ENCODE peak calls at places on chromosomes 3 and 15, in five cellular contexts. E, N, A, Q and Z are unnamed samples.

GRCh38 chr15:90890839-90891238 is 6.5 kb downstream of the FES start:
- DNase-seq in A (no peak), N (no peak), Q (no peak), E (no peak), Z (no peak)

GRCh38 chr3:183987014-183987600 is 30.6 kb downstream of the ABCC5 start:
- DNase-seq in Q (peak), A (no peak), E (no peak), N (no peak), Z (no peak)

GRCh38 chr3:20343790-20344189 is 157.8 kb upstream of the SGO1 start:
- DNase-seq in N (no peak), A (no peak), E (no peak), Q (no peak), Z (no peak)

GRCh38 chr3:24087469-24087868 is 142.4 kb downstream of the NR1D2 start:
- DNase-seq in E (no peak), A (no peak), N (no peak), Q (no peak), Z (no peak)

GRCh38 chr15:89912674-89913396 is at the start of gene ARPIN:
- DNase-seq in E (peak), N (no peak), A (peak), Q (peak), Z (peak)

GRCh38 chr3:113495035-113495434 is 19.9 kb downstream of the SPICE1 start:
- DNase-seq in A (no peak), E (no peak), Q (peak), N (peak), Z (peak)

GRCh38 chr15:51366911-51367310 is 25.5 kb downstream of the GLDN start:
- DNase-seq in A (no peak), Q (no peak), E (peak), N (no peak), Z (peak)

GRCh38 chr3:196627043-196627442 is 12.5 kb upstream of the NRROS start:
- DNase-seq in E (no peak), A (no peak), N (no peak), Q (no peak), Z (no peak)